ENCODE peak calls at places on chromosomes 12 and 14, in five cellular contexts. X is H1, P is endothelial cell of umbilical vein, O is uterus, A is prostate gland. M is an unnamed sample.

GRCh38 chr12:131103614-131104463 is 150.1 kb downstream of the ADGRD1 start:
- DNase-seq in P (no peak), O (peak; percentile 29), X (no peak), A (no peak), M (no peak)

GRCh38 chr12:107032266-107032665 is 45.3 kb upstream of the MTERF2 start:
- DNase-seq in P (no peak), O (no peak), X (no peak), A (no peak), M (no peak)

GRCh38 chr14:41280745-41281144 is 325.9 kb upstream of the LRFN5 start:
- DNase-seq in A (no peak), X (no peak), P (no peak), O (no peak), M (no peak)

GRCh38 chr14:99359906-99360305 is 87.9 kb upstream of the BCL11B start:
- DNase-seq in O (no peak), X (no peak), P (no peak), A (no peak), M (no peak)

GRCh38 chr12:121797937-121798801 is 4.7 kb upstream of the RHOF start:
- DNase-seq in O (peak; percentile 77), P (peak; percentile 55), X (no peak), A (no peak), M (no peak)

GRCh38 chr12:56461235-56462159 is 6.9 kb upstream of the SPRYD4 start:
- DNase-seq in P (no peak), A (no peak), X (no peak), O (no peak), M (peak; percentile 60)

GRCh38 chr12:129245769-129246168 is 392.5 kb downstream of the GLT1D1 start:
- DNase-seq in O (no peak), A (no peak), P (no peak), X (no peak), M (no peak)

GRCh38 chr12:93686572-93687365 is 9.6 kb downstream of the CRADD start:
- DNase-seq in P (no peak), A (no peak), X (no peak), O (no peak), M (no peak)

GRCh38 chr12:6335451-6336078 is 6.3 kb downstream of the TNFRSF1A start:
- DNase-seq in P (peak; percentile 85), X (no peak), O (peak; percentile 77), A (peak; percentile 71), M (no peak)

GRCh38 chr14:94011795-94012194 is 14.3 kb upstream of the OTUB2 start:
- DNase-seq in X (no peak), A (no peak), O (no peak), P (no peak), M (no peak)

GRCh38 chr12:8781326-8781725 is 41.1 kb upstream of the A2ML1 start:
- DNase-seq in X (no peak), P (no peak), O (no peak), A (no peak), M (no peak)

GRCh38 chr12:101027200-101027599 is 182.8 kb downstream of the SLC5A8 start:
- DNase-seq in A (no peak), X (no peak), P (no peak), O (no peak), M (no peak)

GRCh38 chr12:132494294-132495164 is 4.6 kb downstream of the FBRSL1 start:
- DNase-seq in O (no peak), P (no peak), X (no peak), A (peak; percentile 64), M (no peak)

GRCh38 chr12:51424094-51424661 is 453 bp upstream of the SLC4A8 start:
- DNase-seq in X (no peak), O (no peak), P (no peak), A (no peak), M (no peak)

GRCh38 chr14:90523961-90524875 is 127.4 kb downstream of the CALM1 start:
- DNase-seq in P (no peak), X (no peak), A (no peak), O (no peak), M (peak; percentile 83)

GRCh38 chr14:59125156-59125555 is 63.3 kb upstream of the DAAM1 start:
- DNase-seq in X (no peak), P (no peak), O (no peak), A (no peak), M (no peak)

GRCh38 chr12:69598174-69598753 is 12.4 kb downstream of the LRRC10 start:
- DNase-seq in P (no peak), A (no peak), X (no peak), O (no peak), M (no peak)

GRCh38 chr12:69608114-69608513 is 2.6 kb downstream of the LRRC10 start:
- DNase-seq in X (no peak), P (no peak), A (no peak), O (no peak), M (no peak)

GRCh38 chr12:69602954-69603353 is 7.8 kb downstream of the LRRC10 start:
- DNase-seq in O (no peak), P (no peak), A (no peak), X (no peak), M (no peak)

GRCh38 chr12:69600804-69601203 is 9.9 kb downstream of the LRRC10 start:
- DNase-seq in X (no peak), A (no peak), O (no peak), P (no peak), M (no peak)

GRCh38 chr12:69601962-69602685 is 8.6 kb downstream of the LRRC10 start:
- DNase-seq in P (no peak), O (no peak), X (no peak), A (no peak), M (no peak)
- TF ChIP-seq POLR2A in P (peak; percentile 27), O (no peak), X (no peak), A (no peak), M (no peak)

GRCh38 chr12:127145543-127145928 is 1121.4 kb upstream of the TMEM132C start:
- DNase-seq in A (no peak), P (no peak), X (no peak), O (no peak), M (no peak)

GRCh38 chr12:127148318-127148717 is 1118.7 kb upstream of the TMEM132C start:
- DNase-seq in P (no peak), X (no peak), A (no peak), O (no peak), M (no peak)

GRCh38 chr12:127145929-127146789 is 1120.8 kb upstream of the TMEM132C start:
- DNase-seq in P (no peak), X (no peak), O (peak; percentile 85), A (peak; percentile 13), M (no peak)

GRCh38 chr12:127147724-127148123 is 1119.2 kb upstream of the TMEM132C start:
- DNase-seq in P (no peak), O (no peak), X (no peak), A (no peak), M (no peak)

DNA sequence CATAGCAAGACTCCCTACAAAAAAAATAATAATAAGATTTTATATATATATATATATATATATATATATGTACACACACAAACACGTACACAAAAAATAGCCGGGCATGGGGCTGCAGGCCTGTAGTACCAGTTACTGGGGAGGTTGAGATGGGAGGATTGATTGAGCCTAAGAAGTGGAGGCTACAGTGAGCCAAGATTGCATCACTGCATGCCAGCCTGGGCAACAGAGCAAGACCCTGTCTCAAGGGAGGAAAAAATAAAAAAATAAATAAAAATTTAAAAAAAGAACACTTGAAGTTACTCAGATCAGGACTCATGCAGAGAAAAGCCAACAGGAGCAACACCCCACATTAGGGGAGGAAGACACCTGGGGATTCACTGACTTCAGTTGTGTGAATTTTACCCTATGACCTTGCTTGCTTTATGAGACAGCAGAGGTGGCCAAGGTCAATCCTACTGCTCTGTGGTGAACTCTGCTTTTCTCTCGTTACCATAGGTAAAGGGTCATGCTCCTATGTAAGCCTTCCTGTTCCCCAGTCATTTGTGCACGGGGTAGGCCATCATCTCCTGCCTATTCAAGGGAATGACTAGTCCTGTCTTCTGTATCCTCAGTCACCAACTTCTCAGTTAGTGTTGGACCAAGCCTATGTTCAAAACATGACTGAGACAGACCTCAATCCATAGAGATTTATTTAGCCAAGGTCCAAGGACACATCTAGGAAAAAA is 1119.8 kb upstream of the TMEM132C start:
- DNase-seq in P (no peak), X (no peak), A (no peak), O (no peak), M (no peak)
- TF ChIP-seq POLR2A in P (no peak), X (peak; percentile 56), A (no peak), O (no peak), M (no peak)

GRCh38 chr14:92635031-92635430 is 113.4 kb downstream of the LGMN start:
- DNase-seq in A (no peak), X (no peak), P (no peak), O (no peak), M (no peak)

GRCh38 chr14:92633724-92634123 is 114.7 kb downstream of the LGMN start:
- DNase-seq in X (no peak), A (no peak), P (no peak), O (no peak), M (no peak)

GRCh38 chr14:92632546-92633273 is 115.7 kb downstream of the LGMN start:
- DNase-seq in A (no peak), X (no peak), O (no peak), P (no peak), M (no peak)

GRCh38 chr14:92631098-92631497 is 117.3 kb downstream of the LGMN start:
- DNase-seq in P (no peak), A (no peak), X (no peak), O (no peak), M (no peak)

GRCh38 chr14:92633274-92633616 is 115.2 kb downstream of the LGMN start:
- DNase-seq in P (no peak), A (no peak), O (no peak), X (no peak), M (no peak)
- TF ChIP-seq POLR2A in P (no peak), A (no peak), O (no peak), X (no peak), M (no peak)

GRCh38 chr12:49064767-49065152 is 4.2 kb upstream of the KMT2D start:
- DNase-seq in X (no peak), P (no peak), A (no peak), O (no peak), M (no peak)

GRCh38 chr12:49066120-49066519 is 3.7 kb downstream of the RHEBL1 start:
- DNase-seq in O (no peak), A (no peak), P (no peak), X (no peak), M (no peak)

GRCh38 chr12:49068879-49069506 is 786 bp downstream of the RHEBL1 start:
- DNase-seq in P (no peak), X (no peak), A (no peak), O (no peak), M (no peak)

GRCh38 chr12:49070971-49071370 is 1.2 kb upstream of the RHEBL1 start:
- DNase-seq in O (no peak), A (no peak), X (no peak), P (no peak), M (no peak)

DNA sequence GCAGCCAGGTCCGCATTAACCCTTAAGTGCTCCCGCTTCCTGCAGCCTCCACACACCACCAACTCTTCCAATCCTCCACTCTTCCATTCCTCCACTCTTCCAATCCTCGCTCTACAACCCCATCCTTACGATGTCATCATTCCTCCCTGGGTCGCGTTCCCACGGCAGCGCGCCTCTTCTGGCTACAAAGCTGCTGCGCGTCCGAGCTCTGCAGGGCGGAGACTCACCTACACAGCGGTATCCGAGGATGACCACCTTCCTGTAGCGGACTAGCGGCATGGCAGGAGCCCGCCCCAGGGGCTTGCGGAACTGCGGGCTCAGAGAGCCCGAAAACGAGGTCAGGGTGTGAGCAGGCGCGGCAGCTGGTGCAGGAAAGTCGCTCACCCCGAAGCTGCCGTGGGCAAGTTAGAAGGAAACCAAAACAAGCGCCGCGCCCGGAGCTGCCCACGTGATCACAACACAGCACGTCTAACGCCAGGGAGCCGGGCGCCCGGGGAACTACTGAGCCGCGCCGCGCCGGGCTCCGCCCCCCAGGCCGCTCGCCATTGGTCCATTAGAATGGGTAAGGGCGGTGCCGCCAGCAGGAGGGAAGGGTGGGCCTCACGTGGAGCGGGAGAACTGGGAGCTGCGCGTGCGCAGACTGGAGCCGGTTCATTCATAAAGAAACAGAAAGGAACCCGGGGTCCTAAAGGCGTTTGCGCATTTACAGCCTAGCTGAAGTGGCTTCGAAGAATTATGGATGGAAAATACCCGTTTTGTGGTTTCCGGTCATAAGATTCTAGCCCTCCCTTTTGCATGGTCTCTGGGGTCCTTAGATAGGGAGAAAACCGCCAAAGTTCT is at the start of gene RHEBL1:
- DNase-seq in A (peak; percentile 98), O (peak; percentile 98), X (peak; percentile 86), P (peak; percentile 98), M (peak; percentile 92)
- TF ChIP-seq POLR2A in A (peak; percentile 55), O (peak; percentile 34), X (no peak), P (peak; percentile 70), M (no peak)